ENCODE peak calls at places on chromosomes 13 and 19, in five cellular contexts. Q, Z, U, P and V are unnamed samples.
A peak's percentile ranks its signal among the peaks of the same experiment; 100 is the strongest.

GRCh38 chr13:100517135-100517534 is 71.5 kb downstream of the GGACT start:
- DNase-seq in Q (no peak), Z (peak; percentile 55), U (no peak), P (no peak), V (no peak)

GRCh38 chr13:27976362-27977177 is 7.5 kb upstream of the CDX2 start:
- DNase-seq in Z (no peak), P (no peak), Q (no peak), U (no peak), V (no peak)

GRCh38 chr13:20819715-20820114 is 46.0 kb upstream of the EEF1AKMT1 start:
- DNase-seq in P (no peak), Q (no peak), U (no peak), Z (no peak), V (no peak)

GRCh38 chr19:52069653-52070052 is 21.0 kb upstream of the ZNF432 start:
- DNase-seq in Z (no peak), U (no peak), P (no peak), Q (no peak), V (no peak)

GRCh38 chr19:5957132-5957531 is 20.8 kb downstream of the RANBP3 start:
- DNase-seq in P (no peak), Z (no peak), Q (no peak), U (peak; percentile 62), V (no peak)

GRCh38 chr13:36904219-36904618 is 15.8 kb downstream of the SMAD9 start:
- DNase-seq in P (no peak), Q (no peak), Z (no peak), U (no peak), V (no peak)

GRCh38 chr13:111251646-111252448 is 68.6 kb upstream of the TEX29 start:
- DNase-seq in U (no peak), P (no peak), Z (peak; percentile 37), Q (no peak), V (no peak)

GRCh38 chr13:101049166-101049850 is 367.0 kb downstream of the NALCN start:
- DNase-seq in Q (no peak), P (no peak), Z (no peak), U (no peak), V (no peak)

GRCh38 chr19:49987159-49987698 is 26.3 kb upstream of the SIGLEC11 start:
- DNase-seq in Z (peak; percentile 89), U (peak; percentile 90), P (peak; percentile 99), Q (peak; percentile 88), V (peak; percentile 88)

GRCh38 chr19:28169168-28169862 is 1043.6 kb downstream of the UQCRFS1 start:
- DNase-seq in Z (no peak), Q (no peak), U (no peak), P (no peak), V (no peak)

GRCh38 chr13:112067871-112068305 is 939 bp downstream of the SOX1 start:
- DNase-seq in Z (no peak), U (no peak), Q (no peak), P (no peak), V (peak; percentile 9)

DNA sequence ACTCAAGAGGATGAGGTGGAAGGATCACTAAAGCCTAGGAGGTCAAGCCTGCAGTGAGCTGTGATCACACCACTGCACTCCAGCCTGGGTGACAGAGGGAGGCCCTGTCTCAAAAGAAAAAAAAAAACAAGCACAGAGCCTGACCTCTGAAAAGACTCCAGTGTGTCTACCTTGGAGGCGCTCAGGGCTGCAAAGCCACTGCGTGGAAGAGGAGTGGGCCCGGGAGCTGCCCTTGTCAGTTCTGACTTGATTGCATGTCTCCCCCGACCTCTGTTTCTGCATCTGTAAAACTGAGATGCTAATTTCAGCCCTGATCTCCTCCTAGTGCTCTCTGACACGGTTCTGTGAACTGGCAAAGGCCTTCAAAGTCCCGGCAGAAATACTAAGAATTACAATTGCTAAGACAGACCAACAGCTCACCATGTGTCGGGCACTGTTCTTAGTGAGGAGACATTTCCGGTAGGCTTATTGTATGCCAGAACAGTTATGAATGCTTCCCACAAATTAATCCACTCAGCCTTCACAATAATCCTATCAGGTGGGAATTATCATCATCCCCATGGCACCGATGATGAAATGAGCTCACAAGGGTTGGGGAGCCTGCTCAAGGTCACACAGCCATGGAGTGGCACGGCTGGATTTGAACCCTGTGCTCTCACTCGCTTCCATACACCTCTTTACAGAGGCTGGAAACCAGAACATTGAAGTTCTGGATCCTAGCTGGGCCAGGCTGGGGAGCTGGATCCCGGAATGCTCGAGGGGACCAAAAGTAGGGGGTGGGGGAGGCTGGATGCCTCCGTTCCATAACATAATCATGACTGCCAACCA is 3.5 kb downstream of the AKT2 start:
- DNase-seq in U (no peak), P (no peak), Q (no peak), Z (no peak), V (no peak)
- TF ChIP-seq POLR2A in U (no peak), P (no peak), Q (no peak), Z (no peak), V (no peak)

DNA sequence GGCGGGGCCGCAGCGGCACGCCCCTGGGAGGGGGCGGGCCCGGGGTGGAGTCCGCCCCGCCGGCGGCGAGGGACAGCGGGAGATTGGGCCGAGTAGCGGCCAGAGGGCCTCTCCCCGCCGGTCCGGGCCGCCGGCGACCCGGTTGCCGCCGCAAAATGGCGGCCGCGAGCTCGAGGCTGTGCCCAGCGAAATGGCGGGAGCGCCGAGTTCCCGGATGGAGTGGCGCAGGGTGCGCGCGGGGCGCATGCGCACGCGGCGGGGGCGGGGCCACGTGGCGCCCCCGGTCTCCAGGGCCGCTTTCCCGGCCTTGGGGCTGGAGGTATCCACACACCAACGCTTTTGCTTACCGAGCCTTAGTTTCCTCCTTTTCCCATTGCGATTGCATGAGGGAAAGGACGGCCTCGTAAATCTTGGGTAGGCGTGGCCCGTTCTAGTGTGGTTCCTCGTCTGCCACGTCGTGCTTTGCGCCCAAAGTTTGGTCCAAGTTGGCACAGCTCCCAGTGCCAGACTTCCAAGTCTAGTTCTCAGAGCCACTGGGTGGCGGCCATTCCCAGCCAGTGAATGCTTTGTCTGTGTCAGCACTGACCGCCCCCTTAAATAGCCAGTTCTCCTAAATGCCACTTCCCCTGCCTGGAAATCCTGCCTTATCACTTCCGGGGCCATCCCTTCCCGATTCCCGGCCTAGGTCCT is 491 bp downstream of the CIRBP start:
- DNase-seq in Q (no peak), P (peak; percentile 77), U (peak; percentile 81), Z (peak; percentile 87), V (peak; percentile 95)
- TF ChIP-seq POLR2A in Q (no peak), P (no peak), U (peak; percentile 98), Z (peak; percentile 95), V (peak; percentile 91)

GRCh38 chr13:63774133-63774532 is 2358.5 kb upstream of the PCDH20 start:
- DNase-seq in P (no peak), Z (no peak), Q (no peak), U (no peak), V (no peak)

DNA sequence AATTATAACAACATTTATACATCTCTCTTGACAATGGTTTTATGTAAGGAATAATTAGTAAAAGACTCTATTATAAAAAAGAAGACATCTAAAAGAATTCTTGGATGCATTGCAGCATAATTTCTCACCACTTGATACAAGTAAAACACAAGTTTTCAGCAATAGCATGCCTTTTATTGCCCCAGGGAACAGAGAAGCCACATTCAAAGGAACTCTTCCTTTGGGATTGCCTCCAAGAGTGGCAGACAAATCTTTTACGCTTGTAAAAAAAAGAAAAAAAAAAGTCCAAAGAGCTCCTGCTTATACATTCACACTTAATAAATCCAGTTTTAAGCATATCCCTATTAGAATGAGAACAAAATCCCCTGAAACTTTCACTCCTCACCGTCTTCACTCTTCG is 2357.8 kb upstream of the PCDH20 start:
- DNase-seq in Q (no peak), Z (no peak), U (no peak), P (no peak), V (no peak)
- TF ChIP-seq POLR2A in Q (no peak), Z (no peak), U (no peak), P (no peak), V (no peak)

GRCh38 chr19:40690699-40691420 is 409 bp upstream of the NUMBL start:
- DNase-seq in Q (peak; percentile 70), U (peak; percentile 86), Z (peak; percentile 91), P (peak; percentile 88), V (peak; percentile 94)
- TF ChIP-seq POLR2A in Q (no peak), U (no peak), Z (peak; percentile 36), P (no peak), V (peak; percentile 60)

GRCh38 chr19:35744335-35744687 is 907 bp downstream of the U2AF1L4 start:
- DNase-seq in Z (no peak), U (no peak), P (no peak), Q (no peak), V (no peak)

GRCh38 chr19:35740423-35741215 is 1.6 kb downstream of the IGFLR1 start:
- DNase-seq in Q (peak; percentile 87), Z (peak; percentile 97), U (peak; percentile 93), P (peak; percentile 95), V (peak; percentile 97)

GRCh38 chr19:35741216-35741541 is 1.1 kb downstream of the IGFLR1 start:
- DNase-seq in P (no peak), Q (no peak), Z (no peak), U (no peak), V (no peak)

GRCh38 chr19:35743640-35744306 is 1.4 kb downstream of the U2AF1L4 start:
- DNase-seq in Q (no peak), Z (no peak), P (no peak), U (no peak), V (no peak)

GRCh38 chr19:35742121-35742724 is at the start of gene IGFLR1:
- DNase-seq in P (peak; percentile 81), U (no peak), Q (no peak), Z (no peak), V (no peak)
- TF ChIP-seq POLR2A in P (no peak), U (no peak), Q (no peak), Z (no peak), V (no peak)

GRCh38 chr19:45506991-45507863 is at the start of gene VASP:
- DNase-seq in U (peak; percentile 77), Q (peak; percentile 81), P (peak; percentile 91), Z (peak; percentile 78), V (peak; percentile 88)
- TF ChIP-seq POLR2A in U (peak; percentile 97), Q (peak; percentile 92), P (peak; percentile 83), Z (peak; percentile 98), V (peak; percentile 93)